ENCODE peak calls at places on chromosomes 6 and 20, in ten cellular contexts. One of them, this sample, is unnamed.

GRCh38 chr20:35145141-35145564 is 2.0 kb downstream of the EDEM2 start:
- DNase-seq in endothelial cell: peak; percentile 14
- DNase-seq in tibial nerve: no peak
- DNase-seq in hepatocyte: peak; percentile 68
- DNase-seq in Calu3: peak; percentile 66
- DNase-seq in fibroblast of mammary gland: peak; percentile 66
- DNase-seq in epithelial cell of proximal tubule: peak; percentile 46
- DNase-seq in nephron progenitor cell: no peak
- DNase-seq in body of pancreas: peak; percentile 22
- DNase-seq in fibroblast of lung: peak; percentile 62
- DNase-seq in this sample: no peak

GRCh38 chr6:170208171-170208601 is 82.7 kb downstream of the DLL1 start:
- DNase-seq in endothelial cell: peak; percentile 0
- DNase-seq in tibial nerve: no peak
- DNase-seq in hepatocyte: no peak
- DNase-seq in Calu3: no peak
- DNase-seq in fibroblast of mammary gland: no peak
- DNase-seq in epithelial cell of proximal tubule: no peak
- DNase-seq in nephron progenitor cell: no peak
- DNase-seq in body of pancreas: peak; percentile 0
- DNase-seq in fibroblast of lung: no peak
- DNase-seq in this sample: no peak

GRCh38 chr6:154319231-154319858 is 37.3 kb downstream of the IPCEF1 start:
- DNase-seq in endothelial cell: no peak
- DNase-seq in tibial nerve: no peak
- DNase-seq in hepatocyte: peak; percentile 16
- DNase-seq in Calu3: no peak
- DNase-seq in fibroblast of mammary gland: peak; percentile 86
- DNase-seq in epithelial cell of proximal tubule: no peak
- DNase-seq in nephron progenitor cell: peak; percentile 16
- DNase-seq in body of pancreas: no peak
- DNase-seq in fibroblast of lung: peak; percentile 72
- DNase-seq in this sample: no peak

GRCh38 chr20:61896058-61896961 is 169.4 kb downstream of the TAF4 start:
- DNase-seq in endothelial cell: peak; percentile 67
- DNase-seq in tibial nerve: no peak
- DNase-seq in hepatocyte: peak; percentile 76
- DNase-seq in Calu3: peak; percentile 73
- DNase-seq in fibroblast of mammary gland: peak; percentile 37
- DNase-seq in epithelial cell of proximal tubule: no peak
- DNase-seq in nephron progenitor cell: peak; percentile 77
- DNase-seq in body of pancreas: peak; percentile 26
- DNase-seq in fibroblast of lung: peak; percentile 24
- DNase-seq in this sample: no peak

GRCh38 chr6:112237066-112237465 is 17.3 kb downstream of the LAMA4 start:
- DNase-seq in endothelial cell: no peak
- DNase-seq in tibial nerve: no peak
- DNase-seq in hepatocyte: no peak
- DNase-seq in Calu3: no peak
- DNase-seq in fibroblast of mammary gland: peak; percentile 52
- DNase-seq in epithelial cell of proximal tubule: no peak
- DNase-seq in nephron progenitor cell: no peak
- DNase-seq in body of pancreas: no peak
- DNase-seq in fibroblast of lung: no peak
- DNase-seq in this sample: no peak

GRCh38 chr6:156379946-156380707 is 397.1 kb upstream of the ARID1B start:
- DNase-seq in endothelial cell: no peak
- DNase-seq in tibial nerve: no peak
- DNase-seq in hepatocyte: peak; percentile 57
- DNase-seq in Calu3: no peak
- DNase-seq in fibroblast of mammary gland: no peak
- DNase-seq in epithelial cell of proximal tubule: no peak
- DNase-seq in nephron progenitor cell: no peak
- DNase-seq in body of pancreas: no peak
- DNase-seq in fibroblast of lung: peak; percentile 74
- DNase-seq in this sample: no peak

GRCh38 chr6:45462190-45463134 is 84.7 kb upstream of the SUPT3H start:
- DNase-seq in endothelial cell: no peak
- DNase-seq in tibial nerve: no peak
- DNase-seq in hepatocyte: no peak
- DNase-seq in Calu3: no peak
- DNase-seq in fibroblast of mammary gland: peak; percentile 52
- DNase-seq in epithelial cell of proximal tubule: no peak
- DNase-seq in nephron progenitor cell: no peak
- DNase-seq in body of pancreas: no peak
- DNase-seq in fibroblast of lung: no peak
- DNase-seq in this sample: no peak

GRCh38 chr6:14841901-14842421 is 403.9 kb upstream of the JARID2 start:
- DNase-seq in endothelial cell: no peak
- DNase-seq in tibial nerve: no peak
- DNase-seq in hepatocyte: peak; percentile 16
- DNase-seq in Calu3: no peak
- DNase-seq in fibroblast of mammary gland: peak; percentile 100
- DNase-seq in epithelial cell of proximal tubule: no peak
- DNase-seq in nephron progenitor cell: no peak
- DNase-seq in body of pancreas: peak; percentile 50
- DNase-seq in fibroblast of lung: peak; percentile 97
- DNase-seq in this sample: no peak

GRCh38 chr6:147287869-147288271 is 83.7 kb downstream of the STXBP5 start:
- DNase-seq in endothelial cell: no peak
- DNase-seq in tibial nerve: no peak
- DNase-seq in hepatocyte: peak; percentile 6
- DNase-seq in Calu3: peak; percentile 0
- DNase-seq in fibroblast of mammary gland: peak; percentile 76
- DNase-seq in epithelial cell of proximal tubule: no peak
- DNase-seq in nephron progenitor cell: no peak
- DNase-seq in body of pancreas: no peak
- DNase-seq in fibroblast of lung: peak; percentile 70
- DNase-seq in this sample: no peak

GRCh38 chr20:63495771-63496403 is 3.0 kb downstream of the EEF1A2 start:
- DNase-seq in endothelial cell: peak; percentile 82
- DNase-seq in tibial nerve: peak; percentile 36
- DNase-seq in hepatocyte: peak; percentile 84
- DNase-seq in Calu3: peak; percentile 80
- DNase-seq in fibroblast of mammary gland: peak; percentile 24
- DNase-seq in epithelial cell of proximal tubule: no peak
- DNase-seq in nephron progenitor cell: peak; percentile 87
- DNase-seq in body of pancreas: peak; percentile 61
- DNase-seq in fibroblast of lung: peak; percentile 18
- DNase-seq in this sample: no peak

GRCh38 chr20:63497946-63498935 is 642 bp downstream of the EEF1A2 start:
- DNase-seq in endothelial cell: no peak
- DNase-seq in tibial nerve: no peak
- DNase-seq in hepatocyte: peak; percentile 81
- DNase-seq in Calu3: peak; percentile 92
- DNase-seq in fibroblast of mammary gland: peak; percentile 23
- DNase-seq in epithelial cell of proximal tubule: no peak
- DNase-seq in nephron progenitor cell: no peak
- DNase-seq in body of pancreas: peak; percentile 55
- DNase-seq in fibroblast of lung: peak; percentile 42
- DNase-seq in this sample: no peak

GRCh38 chr20:63495167-63495720 is 3.6 kb downstream of the EEF1A2 start:
- DNase-seq in endothelial cell: no peak
- DNase-seq in tibial nerve: no peak
- DNase-seq in hepatocyte: no peak
- DNase-seq in Calu3: no peak
- DNase-seq in fibroblast of mammary gland: no peak
- DNase-seq in epithelial cell of proximal tubule: no peak
- DNase-seq in nephron progenitor cell: no peak
- DNase-seq in body of pancreas: no peak
- DNase-seq in fibroblast of lung: no peak
- DNase-seq in this sample: no peak

GRCh38 chr20:63497138-63497945 is 1.5 kb downstream of the EEF1A2 start:
- DNase-seq in endothelial cell: no peak
- DNase-seq in tibial nerve: no peak
- DNase-seq in hepatocyte: no peak
- DNase-seq in Calu3: no peak
- DNase-seq in fibroblast of mammary gland: no peak
- DNase-seq in epithelial cell of proximal tubule: no peak
- DNase-seq in nephron progenitor cell: no peak
- DNase-seq in body of pancreas: no peak
- DNase-seq in fibroblast of lung: no peak
- DNase-seq in this sample: no peak

GRCh38 chr20:63496404-63497120 is 2.3 kb downstream of the EEF1A2 start:
- DNase-seq in endothelial cell: no peak
- DNase-seq in tibial nerve: no peak
- DNase-seq in hepatocyte: no peak
- DNase-seq in Calu3: no peak
- DNase-seq in fibroblast of mammary gland: no peak
- DNase-seq in epithelial cell of proximal tubule: no peak
- DNase-seq in nephron progenitor cell: no peak
- DNase-seq in body of pancreas: no peak
- DNase-seq in fibroblast of lung: no peak
- DNase-seq in this sample: no peak
- TF ChIP-seq CTCF in endothelial cell: no peak
- TF ChIP-seq CTCF in tibial nerve: no peak
- TF ChIP-seq CTCF in hepatocyte: no peak
- TF ChIP-seq CTCF in Calu3: peak; percentile 16
- TF ChIP-seq CTCF in fibroblast of mammary gland: no peak
- TF ChIP-seq CTCF in epithelial cell of proximal tubule: no peak
- TF ChIP-seq CTCF in nephron progenitor cell: peak; percentile 14
- TF ChIP-seq CTCF in body of pancreas: no peak
- TF ChIP-seq CTCF in fibroblast of lung: no peak
- TF ChIP-seq CTCF in this sample: no peak

GRCh38 chr6:90296346-90297123 is at the start of gene BACH2:
- DNase-seq in endothelial cell: peak; percentile 76
- DNase-seq in tibial nerve: peak; percentile 87
- DNase-seq in hepatocyte: peak; percentile 97
- DNase-seq in Calu3: peak; percentile 88
- DNase-seq in fibroblast of mammary gland: peak; percentile 88
- DNase-seq in epithelial cell of proximal tubule: no peak
- DNase-seq in nephron progenitor cell: peak; percentile 93
- DNase-seq in body of pancreas: peak; percentile 96
- DNase-seq in fibroblast of lung: peak; percentile 92
- DNase-seq in this sample: peak; percentile 67

GRCh38 chr6:90297124-90297865 is 652 bp upstream of the BACH2 start:
- DNase-seq in endothelial cell: no peak
- DNase-seq in tibial nerve: no peak
- DNase-seq in hepatocyte: no peak
- DNase-seq in Calu3: peak; percentile 11
- DNase-seq in fibroblast of mammary gland: no peak
- DNase-seq in epithelial cell of proximal tubule: no peak
- DNase-seq in nephron progenitor cell: no peak
- DNase-seq in body of pancreas: no peak
- DNase-seq in fibroblast of lung: no peak
- DNase-seq in this sample: no peak

GRCh38 chr6:90294989-90295853 is 1.4 kb downstream of the BACH2 start:
- DNase-seq in endothelial cell: peak; percentile 42
- DNase-seq in tibial nerve: no peak
- DNase-seq in hepatocyte: peak; percentile 68
- DNase-seq in Calu3: peak; percentile 11
- DNase-seq in fibroblast of mammary gland: peak; percentile 28
- DNase-seq in epithelial cell of proximal tubule: no peak
- DNase-seq in nephron progenitor cell: peak; percentile 57
- DNase-seq in body of pancreas: peak; percentile 49
- DNase-seq in fibroblast of lung: peak; percentile 58
- DNase-seq in this sample: peak; percentile 46

GRCh38 chr6:90294614-90294988 is 2.0 kb downstream of the BACH2 start:
- DNase-seq in endothelial cell: no peak
- DNase-seq in tibial nerve: no peak
- DNase-seq in hepatocyte: no peak
- DNase-seq in Calu3: no peak
- DNase-seq in fibroblast of mammary gland: no peak
- DNase-seq in epithelial cell of proximal tubule: no peak
- DNase-seq in nephron progenitor cell: peak; percentile 29
- DNase-seq in body of pancreas: no peak
- DNase-seq in fibroblast of lung: peak; percentile 37
- DNase-seq in this sample: no peak

GRCh38 chr6:90295854-90296345 is 743 bp downstream of the BACH2 start:
- DNase-seq in endothelial cell: peak; percentile 49
- DNase-seq in tibial nerve: peak; percentile 57
- DNase-seq in hepatocyte: peak; percentile 80
- DNase-seq in Calu3: peak; percentile 58
- DNase-seq in fibroblast of mammary gland: peak; percentile 69
- DNase-seq in epithelial cell of proximal tubule: no peak
- DNase-seq in nephron progenitor cell: peak; percentile 71
- DNase-seq in body of pancreas: peak; percentile 71
- DNase-seq in fibroblast of lung: peak; percentile 79
- DNase-seq in this sample: peak; percentile 34
- TF ChIP-seq CTCF in endothelial cell: no peak
- TF ChIP-seq CTCF in tibial nerve: no peak
- TF ChIP-seq CTCF in hepatocyte: no peak
- TF ChIP-seq CTCF in Calu3: no peak
- TF ChIP-seq CTCF in fibroblast of mammary gland: no peak
- TF ChIP-seq CTCF in epithelial cell of proximal tubule: no peak
- TF ChIP-seq CTCF in nephron progenitor cell: no peak
- TF ChIP-seq CTCF in body of pancreas: no peak
- TF ChIP-seq CTCF in fibroblast of lung: no peak
- TF ChIP-seq CTCF in this sample: no peak

GRCh38 chr6:30493643-30494250 is 4.4 kb downstream of the HLA-E start:
- DNase-seq in endothelial cell: no peak
- DNase-seq in tibial nerve: no peak
- DNase-seq in hepatocyte: no peak
- DNase-seq in Calu3: no peak
- DNase-seq in fibroblast of mammary gland: no peak
- DNase-seq in epithelial cell of proximal tubule: no peak
- DNase-seq in nephron progenitor cell: peak; percentile 28
- DNase-seq in body of pancreas: no peak
- DNase-seq in fibroblast of lung: no peak
- DNase-seq in this sample: no peak
- TF ChIP-seq CTCF in endothelial cell: peak; percentile 12
- TF ChIP-seq CTCF in tibial nerve: no peak
- TF ChIP-seq CTCF in hepatocyte: no peak
- TF ChIP-seq CTCF in Calu3: peak; percentile 22
- TF ChIP-seq CTCF in fibroblast of mammary gland: peak; percentile 22
- TF ChIP-seq CTCF in epithelial cell of proximal tubule: peak; percentile 29
- TF ChIP-seq CTCF in nephron progenitor cell: no peak
- TF ChIP-seq CTCF in body of pancreas: no peak
- TF ChIP-seq CTCF in fibroblast of lung: no peak
- TF ChIP-seq CTCF in this sample: peak; percentile 64

GRCh38 chr20:31547720-31548298 is 33.6 kb downstream of the HM13 start:
- DNase-seq in endothelial cell: no peak
- DNase-seq in tibial nerve: no peak
- DNase-seq in hepatocyte: no peak
- DNase-seq in Calu3: no peak
- DNase-seq in fibroblast of mammary gland: no peak
- DNase-seq in epithelial cell of proximal tubule: no peak
- DNase-seq in nephron progenitor cell: no peak
- DNase-seq in body of pancreas: no peak
- DNase-seq in fibroblast of lung: no peak
- DNase-seq in this sample: no peak

GRCh38 chr20:31544600-31544999 is 30.4 kb downstream of the HM13 start:
- DNase-seq in endothelial cell: no peak
- DNase-seq in tibial nerve: no peak
- DNase-seq in hepatocyte: no peak
- DNase-seq in Calu3: no peak
- DNase-seq in fibroblast of mammary gland: no peak
- DNase-seq in epithelial cell of proximal tubule: no peak
- DNase-seq in nephron progenitor cell: no peak
- DNase-seq in body of pancreas: no peak
- DNase-seq in fibroblast of lung: no peak
- DNase-seq in this sample: no peak

GRCh38 chr20:31549513-31549880 is 35.3 kb downstream of the HM13 start:
- DNase-seq in endothelial cell: no peak
- DNase-seq in tibial nerve: no peak
- DNase-seq in hepatocyte: peak; percentile 8
- DNase-seq in Calu3: no peak
- DNase-seq in fibroblast of mammary gland: no peak
- DNase-seq in epithelial cell of proximal tubule: no peak
- DNase-seq in nephron progenitor cell: no peak
- DNase-seq in body of pancreas: no peak
- DNase-seq in fibroblast of lung: no peak
- DNase-seq in this sample: no peak

GRCh38 chr20:31548823-31549512 is 34.7 kb downstream of the HM13 start:
- DNase-seq in endothelial cell: no peak
- DNase-seq in tibial nerve: no peak
- DNase-seq in hepatocyte: peak; percentile 10
- DNase-seq in Calu3: no peak
- DNase-seq in fibroblast of mammary gland: no peak
- DNase-seq in epithelial cell of proximal tubule: no peak
- DNase-seq in nephron progenitor cell: no peak
- DNase-seq in body of pancreas: no peak
- DNase-seq in fibroblast of lung: no peak
- DNase-seq in this sample: no peak

GRCh38 chr20:31547017-31547675 is 32.9 kb downstream of the HM13 start:
- DNase-seq in endothelial cell: peak; percentile 81
- DNase-seq in tibial nerve: peak; percentile 69
- DNase-seq in hepatocyte: peak; percentile 96
- DNase-seq in Calu3: peak; percentile 95
- DNase-seq in fibroblast of mammary gland: peak; percentile 92
- DNase-seq in epithelial cell of proximal tubule: no peak
- DNase-seq in nephron progenitor cell: peak; percentile 76
- DNase-seq in body of pancreas: peak; percentile 90
- DNase-seq in fibroblast of lung: peak; percentile 90
- DNase-seq in this sample: peak; percentile 85
- TF ChIP-seq CTCF in endothelial cell: no peak
- TF ChIP-seq CTCF in tibial nerve: no peak
- TF ChIP-seq CTCF in hepatocyte: no peak
- TF ChIP-seq CTCF in Calu3: peak; percentile 31
- TF ChIP-seq CTCF in fibroblast of mammary gland: no peak
- TF ChIP-seq CTCF in epithelial cell of proximal tubule: no peak
- TF ChIP-seq CTCF in nephron progenitor cell: no peak
- TF ChIP-seq CTCF in body of pancreas: no peak
- TF ChIP-seq CTCF in fibroblast of lung: no peak
- TF ChIP-seq CTCF in this sample: no peak